ENCODE peak calls at places on chromosome 4, in ten cellular contexts. O, R, P, G, I, E, H, C, K and V are unnamed samples.

GRCh38 chr4:1015179-1015578 is 3.8 kb downstream of the FGFRL1 start:
- DNase-seq in O (no peak), R (no peak), P (no peak), G (no peak), I (no peak), E (no peak), H (no peak), C (no peak), K (no peak), V (no peak)

GRCh38 chr4:15672096-15672495 is 9.5 kb upstream of the FAM200B start:
- DNase-seq in O (no peak), R (no peak), P (no peak), G (no peak), I (no peak), E (no peak), H (no peak), C (no peak), K (no peak), V (no peak)

GRCh38 chr4:15434086-15434485 is 6.3 kb downstream of the C1QTNF7 start:
- DNase-seq in O (no peak), R (peak; percentile 71), P (no peak), G (no peak), I (no peak), E (no peak), H (no peak), C (no peak), K (no peak), V (no peak)

GRCh38 chr4:136864580-136865185 is 667.6 kb downstream of the PCDH18 start:
- DNase-seq in O (peak; percentile 64), R (peak; percentile 79), P (peak; percentile 28), G (no peak), I (peak; percentile 59), E (peak; percentile 46), H (peak; percentile 83), C (peak; percentile 5), K (peak; percentile 61), V (peak; percentile 1)

GRCh38 chr4:4575284-4576211 is 33.7 kb upstream of the STX18 start:
- DNase-seq in O (peak; percentile 55), R (peak; percentile 38), P (peak; percentile 51), G (peak; percentile 66), I (no peak), E (no peak), H (no peak), C (peak; percentile 67), K (peak; percentile 34), V (no peak)

GRCh38 chr4:185127021-185127925 is 15.8 kb upstream of the SLC25A4 start:
- DNase-seq in O (peak; percentile 28), R (no peak), P (peak; percentile 29), G (no peak), I (no peak), E (no peak), H (no peak), C (no peak), K (peak; percentile 27), V (no peak)

GRCh38 chr4:29066856-29067255 is 1653.3 kb upstream of the PCDH7 start:
- DNase-seq in O (no peak), R (no peak), P (no peak), G (no peak), I (no peak), E (no peak), H (no peak), C (no peak), K (no peak), V (no peak)

GRCh38 chr4:62930884-62931283 is 1478.4 kb downstream of the TECRL start:
- DNase-seq in O (no peak), R (no peak), P (no peak), G (no peak), I (no peak), E (no peak), H (no peak), C (no peak), K (no peak), V (no peak)

GRCh38 chr4:41614519-41614918 is 76.6 kb downstream of the LIMCH1 start:
- DNase-seq in O (no peak), R (no peak), P (no peak), G (no peak), I (no peak), E (no peak), H (no peak), C (no peak), K (no peak), V (no peak)

GRCh38 chr4:40583850-40584439 is 45.7 kb downstream of the RBM47 start:
- DNase-seq in O (peak; percentile 73), R (no peak), P (no peak), G (no peak), I (no peak), E (no peak), H (no peak), C (no peak), K (no peak), V (no peak)

GRCh38 chr4:173584506-173584905 is 54.5 kb upstream of the HAND2 start:
- DNase-seq in O (no peak), R (no peak), P (no peak), G (no peak), I (no peak), E (no peak), H (no peak), C (no peak), K (no peak), V (no peak)

GRCh38 chr4:55932489-55932888 is 16.3 kb upstream of the CEP135 start:
- DNase-seq in O (no peak), R (no peak), P (no peak), G (no peak), I (no peak), E (no peak), H (no peak), C (no peak), K (no peak), V (no peak)

GRCh38 chr4:86032476-86033022 is 327.3 kb downstream of the MAPK10 start:
- DNase-seq in O (no peak), R (peak; percentile 88), P (no peak), G (no peak), I (no peak), E (peak; percentile 76), H (no peak), C (no peak), K (no peak), V (no peak)

GRCh38 chr4:86895692-86896488 is 3.7 kb upstream of the C4orf36 start:
- DNase-seq in O (peak; percentile 68), R (peak; percentile 78), P (no peak), G (no peak), I (no peak), E (peak; percentile 74), H (peak; percentile 76), C (peak; percentile 50), K (peak; percentile 58), V (peak; percentile 2)

GRCh38 chr4:186623546-186623945 is 68.2 kb upstream of the MTNR1A start:
- DNase-seq in O (no peak), R (peak; percentile 28), P (no peak), G (no peak), I (no peak), E (no peak), H (no peak), C (no peak), K (no peak), V (no peak)

GRCh38 chr4:94895081-94895480 is 137.3 kb downstream of the BMPR1B start:
- DNase-seq in O (no peak), R (peak; percentile 7), P (no peak), G (no peak), I (no peak), E (no peak), H (no peak), C (no peak), K (no peak), V (no peak)

GRCh38 chr4:83224502-83225197 is 59.9 kb downstream of the COQ2 start:
- DNase-seq in O (no peak), R (no peak), P (no peak), G (no peak), I (no peak), E (no peak), H (no peak), C (no peak), K (no peak), V (no peak)

GRCh38 chr4:573122-573892 is 2.8 kb downstream of the TMEM271 start:
- DNase-seq in O (no peak), R (no peak), P (no peak), G (no peak), I (no peak), E (no peak), H (peak; percentile 17), C (no peak), K (no peak), V (no peak)

GRCh38 chr4:42646999-42647541 is 9.8 kb downstream of the ATP8A1 start:
- DNase-seq in O (no peak), R (no peak), P (no peak), G (no peak), I (no peak), E (no peak), H (no peak), C (no peak), K (no peak), V (no peak)

GRCh38 chr4:46844325-46844917 is 64.6 kb downstream of the COX7B2 start:
- DNase-seq in O (peak; percentile 46), R (peak; percentile 53), P (peak; percentile 51), G (peak; percentile 33), I (peak; percentile 54), E (peak; percentile 55), H (peak; percentile 73), C (peak; percentile 12), K (peak; percentile 3), V (no peak)

GRCh38 chr4:47330856-47331255 is 132.6 kb downstream of the COMMD8 start:
- DNase-seq in O (no peak), R (no peak), P (no peak), G (no peak), I (no peak), E (no peak), H (no peak), C (no peak), K (no peak), V (no peak)

GRCh38 chr4:15171725-15172124 is 169.4 kb downstream of the CPEB2 start:
- DNase-seq in O (no peak), R (no peak), P (no peak), G (no peak), I (no peak), E (no peak), H (no peak), C (no peak), K (no peak), V (no peak)

GRCh38 chr4:187006189-187006618 is 282.5 kb upstream of the FAT1 start:
- DNase-seq in O (no peak), R (peak; percentile 22), P (no peak), G (no peak), I (no peak), E (no peak), H (no peak), C (no peak), K (no peak), V (no peak)